ENCODE peak calls at places on chromosomes 6 and 20, in seven cellular contexts. One of them, this sample, is unnamed.

GRCh38 chr6:28589234-28589951 is 63.7 kb downstream of the GPX5 start:
- DNase-seq in H9: peak; percentile 93
- DNase-seq in PC-3: peak; percentile 23
- DNase-seq in AG04450: peak; percentile 74
- DNase-seq in OCI-LY7: peak; percentile 8
- DNase-seq in GM13976: peak; percentile 63
- DNase-seq in psoas muscle: no peak
- DNase-seq in this sample: peak; percentile 54

GRCh38 chr6:89692256-89692655 is 53.7 kb upstream of the LYRM2 start:
- DNase-seq in AG04450: no peak
- DNase-seq in OCI-LY7: no peak
- DNase-seq in GM13976: no peak
- DNase-seq in psoas muscle: no peak
- DNase-seq in PC-3: no peak
- DNase-seq in H9: peak; percentile 52
- DNase-seq in this sample: no peak

GRCh38 chr6:157911278-157911677 is 70.4 kb upstream of the SYNJ2 start:
- DNase-seq in psoas muscle: no peak
- DNase-seq in AG04450: no peak
- DNase-seq in H9: no peak
- DNase-seq in OCI-LY7: no peak
- DNase-seq in GM13976: no peak
- DNase-seq in PC-3: no peak
- DNase-seq in this sample: no peak

GRCh38 chr6:67558985-67559384 is 1076.1 kb upstream of the ADGRB3 start:
- DNase-seq in H9: no peak
- DNase-seq in AG04450: no peak
- DNase-seq in GM13976: no peak
- DNase-seq in PC-3: no peak
- DNase-seq in OCI-LY7: no peak
- DNase-seq in psoas muscle: no peak
- DNase-seq in this sample: no peak

GRCh38 chr6:145904878-145905277 is 59.3 kb downstream of the SHPRH start:
- DNase-seq in H9: no peak
- DNase-seq in PC-3: no peak
- DNase-seq in GM13976: no peak
- DNase-seq in psoas muscle: no peak
- DNase-seq in AG04450: no peak
- DNase-seq in OCI-LY7: peak; percentile 51
- DNase-seq in this sample: no peak

GRCh38 chr6:118892248-118893094 is 1.5 kb upstream of the ASF1A start:
- DNase-seq in PC-3: peak; percentile 18
- DNase-seq in AG04450: no peak
- DNase-seq in OCI-LY7: peak; percentile 45
- DNase-seq in GM13976: no peak
- DNase-seq in psoas muscle: no peak
- DNase-seq in H9: no peak
- DNase-seq in this sample: no peak

GRCh38 chr6:67606905-67607828 is 1027.9 kb upstream of the ADGRB3 start:
- DNase-seq in AG04450: no peak
- DNase-seq in psoas muscle: no peak
- DNase-seq in PC-3: peak; percentile 44
- DNase-seq in H9: no peak
- DNase-seq in GM13976: no peak
- DNase-seq in OCI-LY7: no peak
- DNase-seq in this sample: no peak

GRCh38 chr6:40845588-40845987 is 193.4 kb downstream of the UNC5CL start:
- DNase-seq in AG04450: peak; percentile 11
- DNase-seq in psoas muscle: no peak
- DNase-seq in OCI-LY7: peak; percentile 36
- DNase-seq in GM13976: peak; percentile 17
- DNase-seq in PC-3: peak; percentile 69
- DNase-seq in H9: peak; percentile 76
- DNase-seq in this sample: peak; percentile 23

GRCh38 chr6:87333591-87334181 is 4.6 kb upstream of the GJB7 start:
- DNase-seq in OCI-LY7: peak; percentile 41
- DNase-seq in AG04450: no peak
- DNase-seq in GM13976: no peak
- DNase-seq in PC-3: no peak
- DNase-seq in H9: no peak
- DNase-seq in psoas muscle: no peak
- DNase-seq in this sample: no peak

GRCh38 chr6:72084992-72085569 is 198.7 kb downstream of the RIMS1 start:
- DNase-seq in H9: no peak
- DNase-seq in OCI-LY7: peak; percentile 37
- DNase-seq in AG04450: no peak
- DNase-seq in psoas muscle: no peak
- DNase-seq in PC-3: peak; percentile 25
- DNase-seq in GM13976: peak; percentile 18
- DNase-seq in this sample: peak; percentile 4

GRCh38 chr6:77633993-77634392 is 18.8 kb upstream of the MEI4 start:
- DNase-seq in H9: no peak
- DNase-seq in OCI-LY7: no peak
- DNase-seq in psoas muscle: no peak
- DNase-seq in PC-3: no peak
- DNase-seq in AG04450: no peak
- DNase-seq in GM13976: no peak
- DNase-seq in this sample: no peak

GRCh38 chr6:24564081-24564480 is 69.3 kb downstream of the ALDH5A1 start:
- DNase-seq in PC-3: no peak
- DNase-seq in OCI-LY7: no peak
- DNase-seq in AG04450: no peak
- DNase-seq in GM13976: no peak
- DNase-seq in psoas muscle: no peak
- DNase-seq in H9: no peak
- DNase-seq in this sample: no peak

GRCh38 chr6:44512868-44513641 is 125.5 kb downstream of the CDC5L start:
- DNase-seq in OCI-LY7: peak; percentile 3
- DNase-seq in psoas muscle: no peak
- DNase-seq in AG04450: no peak
- DNase-seq in PC-3: peak; percentile 25
- DNase-seq in H9: peak; percentile 24
- DNase-seq in GM13976: no peak
- DNase-seq in this sample: no peak

GRCh38 chr6:138107078-138107751 is at the start of gene PERP:
- DNase-seq in PC-3: peak; percentile 86
- DNase-seq in OCI-LY7: no peak
- DNase-seq in AG04450: no peak
- DNase-seq in H9: peak; percentile 47
- DNase-seq in psoas muscle: peak; percentile 75
- DNase-seq in GM13976: peak; percentile 80
- DNase-seq in this sample: peak; percentile 81

GRCh38 chr20:62366370-62367135 is 559 bp downstream of the LAMA5 start:
- DNase-seq in OCI-LY7: peak; percentile 45
- DNase-seq in H9: peak; percentile 91
- DNase-seq in psoas muscle: peak; percentile 27
- DNase-seq in AG04450: no peak
- DNase-seq in GM13976: no peak
- DNase-seq in PC-3: peak; percentile 71
- DNase-seq in this sample: no peak

GRCh38 chr6:104182811-104183210 is 676.9 kb downstream of the HACE1 start:
- DNase-seq in OCI-LY7: no peak
- DNase-seq in H9: no peak
- DNase-seq in PC-3: peak; percentile 1
- DNase-seq in AG04450: no peak
- DNase-seq in psoas muscle: no peak
- DNase-seq in GM13976: no peak
- DNase-seq in this sample: no peak

GRCh38 chr6:46289865-46290264 is 119.1 kb upstream of the ENPP5 start:
- DNase-seq in H9: no peak
- DNase-seq in PC-3: no peak
- DNase-seq in GM13976: no peak
- DNase-seq in psoas muscle: no peak
- DNase-seq in OCI-LY7: no peak
- DNase-seq in AG04450: no peak
- DNase-seq in this sample: no peak

GRCh38 chr6:168091381-168092264 is 12.6 kb upstream of the FRMD1 start:
- DNase-seq in OCI-LY7: no peak
- DNase-seq in H9: no peak
- DNase-seq in PC-3: no peak
- DNase-seq in GM13976: no peak
- DNase-seq in psoas muscle: peak; percentile 11
- DNase-seq in AG04450: no peak
- DNase-seq in this sample: no peak

GRCh38 chr6:44733868-44734267 is 346.4 kb downstream of the CDC5L start:
- DNase-seq in GM13976: no peak
- DNase-seq in PC-3: no peak
- DNase-seq in psoas muscle: no peak
- DNase-seq in H9: no peak
- DNase-seq in AG04450: no peak
- DNase-seq in OCI-LY7: no peak
- DNase-seq in this sample: no peak

GRCh38 chr6:77457720-77458349 is 5.5 kb downstream of the HTR1B start:
- DNase-seq in OCI-LY7: peak; percentile 41
- DNase-seq in H9: peak; percentile 85
- DNase-seq in PC-3: peak; percentile 62
- DNase-seq in GM13976: peak; percentile 52
- DNase-seq in psoas muscle: peak; percentile 44
- DNase-seq in AG04450: peak; percentile 90
- DNase-seq in this sample: peak; percentile 68

GRCh38 chr6:80335061-80335660 is 228.7 kb downstream of the BCKDHB start:
- DNase-seq in GM13976: no peak
- DNase-seq in AG04450: no peak
- DNase-seq in OCI-LY7: no peak
- DNase-seq in psoas muscle: no peak
- DNase-seq in H9: no peak
- DNase-seq in PC-3: no peak
- DNase-seq in this sample: no peak

GRCh38 chr6:123829302-123829953 is 25.8 kb downstream of the NKAIN2 start:
- DNase-seq in AG04450: no peak
- DNase-seq in PC-3: no peak
- DNase-seq in psoas muscle: no peak
- DNase-seq in GM13976: no peak
- DNase-seq in H9: no peak
- DNase-seq in OCI-LY7: no peak
- DNase-seq in this sample: no peak

GRCh38 chr6:131819507-131820228 is 11.8 kb downstream of the ENPP1 start:
- DNase-seq in AG04450: peak; percentile 78
- DNase-seq in OCI-LY7: no peak
- DNase-seq in PC-3: no peak
- DNase-seq in GM13976: peak; percentile 12
- DNase-seq in H9: no peak
- DNase-seq in psoas muscle: no peak
- DNase-seq in this sample: no peak

GRCh38 chr6:36469148-36469661 is 26.4 kb downstream of the KCTD20 start:
- DNase-seq in OCI-LY7: no peak
- DNase-seq in GM13976: no peak
- DNase-seq in psoas muscle: no peak
- DNase-seq in PC-3: no peak
- DNase-seq in H9: no peak
- DNase-seq in AG04450: no peak
- DNase-seq in this sample: no peak
- TF ChIP-seq CTCF in OCI-LY7: no peak
- TF ChIP-seq CTCF in GM13976: no peak
- TF ChIP-seq CTCF in psoas muscle: no peak
- TF ChIP-seq CTCF in PC-3: no peak
- TF ChIP-seq CTCF in H9: no peak
- TF ChIP-seq CTCF in AG04450: no peak
- TF ChIP-seq CTCF in this sample: no peak

GRCh38 chr6:169766921-169767736 is 15.7 kb downstream of the ERMARD start:
- DNase-seq in H9: no peak
- DNase-seq in AG04450: no peak
- DNase-seq in OCI-LY7: no peak
- DNase-seq in PC-3: no peak
- DNase-seq in psoas muscle: no peak
- DNase-seq in GM13976: no peak
- DNase-seq in this sample: no peak

GRCh38 chr6:169766232-169766631 is 14.8 kb downstream of the ERMARD start:
- DNase-seq in OCI-LY7: no peak
- DNase-seq in GM13976: no peak
- DNase-seq in AG04450: no peak
- DNase-seq in PC-3: no peak
- DNase-seq in psoas muscle: no peak
- DNase-seq in H9: no peak
- DNase-seq in this sample: no peak

GRCh38 chr6:169763308-169763707 is 11.9 kb downstream of the ERMARD start:
- DNase-seq in OCI-LY7: no peak
- DNase-seq in PC-3: no peak
- DNase-seq in AG04450: no peak
- DNase-seq in psoas muscle: no peak
- DNase-seq in GM13976: no peak
- DNase-seq in H9: no peak
- DNase-seq in this sample: no peak

GRCh38 chr6:169763881-169764280 is 12.5 kb downstream of the ERMARD start:
- DNase-seq in H9: no peak
- DNase-seq in GM13976: no peak
- DNase-seq in psoas muscle: no peak
- DNase-seq in AG04450: no peak
- DNase-seq in OCI-LY7: no peak
- DNase-seq in PC-3: no peak
- DNase-seq in this sample: no peak
- TF ChIP-seq CTCF in H9: no peak
- TF ChIP-seq CTCF in GM13976: no peak
- TF ChIP-seq CTCF in psoas muscle: no peak
- TF ChIP-seq CTCF in AG04450: no peak
- TF ChIP-seq CTCF in OCI-LY7: no peak
- TF ChIP-seq CTCF in PC-3: no peak
- TF ChIP-seq CTCF in this sample: no peak

DNA sequence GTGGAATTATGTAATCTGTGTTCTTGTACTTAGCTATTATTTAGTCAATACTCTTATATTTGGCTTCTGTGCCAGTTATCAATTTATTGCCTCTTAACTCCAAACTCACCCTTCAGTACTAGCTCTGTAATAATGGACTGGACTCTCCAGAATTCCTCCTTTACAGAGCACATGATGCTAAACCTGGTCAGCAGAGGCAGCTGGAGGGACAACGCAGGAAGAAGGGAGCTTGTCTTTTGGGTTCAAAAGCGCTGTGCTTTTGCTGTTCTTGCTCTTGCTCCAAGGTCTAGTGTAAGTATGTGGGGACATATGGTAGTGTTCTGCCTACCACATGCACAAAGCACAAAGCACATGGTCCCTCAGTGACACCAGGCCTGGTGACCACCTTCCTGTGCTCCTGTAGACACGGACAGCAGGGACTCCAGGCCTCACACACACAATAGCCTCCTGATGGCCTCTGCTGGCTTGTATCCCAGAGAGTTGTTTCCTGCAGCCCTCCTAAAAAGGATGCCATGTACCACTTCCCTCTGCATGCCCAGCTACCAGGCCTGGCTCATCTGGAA is 46.1 kb downstream of the CHD6 start:
- DNase-seq in H9: no peak
- DNase-seq in AG04450: no peak
- DNase-seq in psoas muscle: no peak
- DNase-seq in OCI-LY7: no peak
- DNase-seq in GM13976: no peak
- DNase-seq in PC-3: no peak
- DNase-seq in this sample: no peak
- TF ChIP-seq CTCF in H9: no peak
- TF ChIP-seq CTCF in AG04450: peak; percentile 10
- TF ChIP-seq CTCF in psoas muscle: no peak
- TF ChIP-seq CTCF in OCI-LY7: peak; percentile 45
- TF ChIP-seq CTCF in GM13976: no peak
- TF ChIP-seq CTCF in PC-3: no peak
- TF ChIP-seq CTCF in this sample: no peak

DNA sequence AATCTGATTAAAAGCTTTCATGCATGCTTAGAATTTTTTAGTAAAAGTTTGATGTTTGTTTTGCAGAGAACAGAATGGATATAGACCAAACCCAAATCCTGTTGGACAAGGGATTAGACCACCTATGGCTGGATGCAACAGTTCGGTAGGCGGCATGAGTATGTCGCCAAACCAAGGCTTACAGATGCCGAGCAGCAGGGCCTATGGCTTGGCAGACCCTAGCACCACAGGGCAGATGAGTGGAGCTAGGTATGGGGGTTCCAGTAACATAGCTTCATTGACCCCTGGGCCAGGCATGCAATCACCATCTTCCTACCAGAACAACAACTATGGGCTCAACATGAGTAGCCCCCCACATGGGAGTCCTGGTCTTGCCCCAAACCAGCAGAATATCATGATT is 133.6 kb downstream of the NCOA3 start:
- DNase-seq in OCI-LY7: no peak
- DNase-seq in psoas muscle: no peak
- DNase-seq in PC-3: no peak
- DNase-seq in GM13976: no peak
- DNase-seq in AG04450: no peak
- DNase-seq in H9: no peak
- DNase-seq in this sample: no peak
- TF ChIP-seq CTCF in OCI-LY7: no peak
- TF ChIP-seq CTCF in psoas muscle: no peak
- TF ChIP-seq CTCF in PC-3: no peak
- TF ChIP-seq CTCF in GM13976: no peak
- TF ChIP-seq CTCF in AG04450: no peak
- TF ChIP-seq CTCF in H9: no peak
- TF ChIP-seq CTCF in this sample: no peak

This sample was measured in GM20000.